ENCODE peak calls at places on chromosome 14, in four cellular contexts. H is neural progenitor cell, J is cardiac muscle cell, U is ovary. K is an unnamed sample.

GRCh38 chr14:69405762-69406161 is 7.3 kb downstream of the SLC39A9 start:
- DNase-seq in H (no peak), J (no peak), U (no peak), K (no peak)

GRCh38 chr14:101495827-101496778 is 65.2 kb upstream of the DIO3 start:
- DNase-seq in H (no peak), J (peak; percentile 6), U (peak; percentile 23), K (no peak)

GRCh38 chr14:70811578-70811977 is 2.3 kb upstream of the MAP3K9 start:
- DNase-seq in H (no peak), J (no peak), U (no peak), K (no peak)

GRCh38 chr14:38548091-38548490 is 292.2 kb upstream of the CLEC14A start:
- DNase-seq in H (no peak), J (no peak), U (no peak), K (no peak)

GRCh38 chr14:106228541-106229158 is 702.3 kb downstream of the TMEM121 start:
- DNase-seq in H (no peak), J (no peak), U (no peak), K (no peak)

GRCh38 chr14:86915416-86915815 is 1077.6 kb downstream of the GALC start:
- DNase-seq in H (no peak), J (no peak), U (no peak), K (no peak)

GRCh38 chr14:93271111-93271510 is 61.7 kb downstream of the BTBD7 start:
- DNase-seq in H (no peak), J (no peak), U (no peak), K (no peak)

GRCh38 chr14:95204705-95205104 is 47.4 kb upstream of the DICER1 start:
- DNase-seq in H (no peak), J (no peak), U (no peak), K (no peak)

GRCh38 chr14:35159742-35160409 is 37.5 kb downstream of the PRORP start:
- DNase-seq in H (no peak), J (no peak), U (no peak), K (no peak)

GRCh38 chr14:35158951-35159653 is 36.8 kb downstream of the PRORP start:
- DNase-seq in H (peak; percentile 75), J (no peak), U (no peak), K (no peak)

GRCh38 chr14:35155962-35156361 is 33.6 kb downstream of the PRORP start:
- DNase-seq in H (no peak), J (no peak), U (no peak), K (no peak)

GRCh38 chr14:35161231-35161630 is 38.9 kb downstream of the PRORP start:
- DNase-seq in H (no peak), J (no peak), U (no peak), K (no peak)

DNA sequence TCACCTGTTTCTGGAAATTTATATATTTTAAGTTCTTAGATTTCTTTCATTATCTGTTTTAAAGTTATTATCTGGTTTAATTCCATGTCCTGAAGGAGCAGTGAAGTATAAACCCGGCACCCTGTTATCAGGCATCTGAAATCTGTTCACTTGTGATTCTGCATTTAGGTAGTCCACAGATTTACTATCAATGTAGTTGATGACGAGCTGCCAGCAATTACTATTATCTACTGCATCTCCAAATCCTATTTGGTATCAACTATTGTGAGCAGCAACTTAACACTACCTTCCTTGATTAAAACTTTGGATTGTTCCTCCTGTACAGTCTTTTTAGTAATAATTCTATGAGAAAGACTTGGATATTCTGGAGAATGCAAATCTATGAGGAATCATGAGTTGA is 36.1 kb downstream of the PRORP start:
- DNase-seq in H (no peak), J (no peak), U (no peak), K (no peak)
- H3K4me1 ChIP-seq in H (peaks cover 14% of the 10 kb centered on the region), J (no peaks in the 10 kb centered on the region), U (no peaks in the 10 kb centered on the region), K (peaks cover 7% of the 10 kb centered on the region)

GRCh38 chr14:103628684-103629502 is at the start of gene KLC1:
- DNase-seq in H (peak; percentile 89), J (peak; percentile 85), U (peak; percentile 87), K (peak; percentile 82)
- TF ChIP-seq CTCF in H (peak; percentile 11), J (no peak), U (peak; percentile 32), K (no peak)

GRCh38 chr14:91221270-91221669 is 23.2 kb downstream of the GPR68 start:
- DNase-seq in H (no peak), J (no peak), U (no peak), K (no peak)
- H3K4me1 ChIP-seq in H (no peaks in the 10 kb centered on the region), J (no peaks in the 10 kb centered on the region), U (no peaks in the 10 kb centered on the region), K (peaks cover 26% of the 10 kb centered on the region)

GRCh38 chr14:22387776-22388241 is 201.2 kb downstream of the DAD1 start:
- DNase-seq in H (no peak), J (no peak), U (no peak), K (no peak)
- TF ChIP-seq CTCF in H (no peak), J (no peak), U (peak; percentile 10), K (no peak)

GRCh38 chr14:52061380-52061779 is 7.5 kb downstream of the NID2 start:
- DNase-seq in H (no peak), J (peak; percentile 73), U (no peak), K (no peak)

GRCh38 chr14:52060080-52060479 is 8.8 kb downstream of the NID2 start:
- DNase-seq in H (no peak), J (no peak), U (no peak), K (peak; percentile 53)

GRCh38 chr14:52061890-52062289 is 7.0 kb downstream of the NID2 start:
- DNase-seq in H (no peak), J (no peak), U (no peak), K (no peak)

GRCh38 chr14:52064174-52064573 is 4.7 kb downstream of the NID2 start:
- DNase-seq in H (no peak), J (no peak), U (no peak), K (no peak)

DNA sequence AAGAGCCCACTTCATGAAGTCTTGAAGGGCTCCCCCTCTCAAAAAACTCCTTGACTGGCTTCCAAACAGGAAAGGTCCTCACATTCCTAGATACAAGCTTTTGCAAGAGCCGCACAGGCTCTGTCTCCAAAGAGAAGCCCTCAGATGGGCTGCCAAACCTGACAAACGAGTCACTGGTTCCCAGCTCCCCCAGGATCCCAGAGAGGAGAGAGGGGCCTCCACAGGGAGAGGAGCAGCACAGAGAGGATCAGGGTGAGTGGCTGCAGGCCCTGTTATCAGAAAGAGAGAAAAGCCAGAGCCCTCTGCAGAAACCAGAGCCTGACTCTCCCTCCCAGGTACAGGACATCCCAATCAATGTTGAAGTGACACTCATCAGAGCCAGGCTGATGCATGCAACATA is 5.8 kb downstream of the NID2 start:
- DNase-seq in H (no peak), J (peak; percentile 84), U (peak; percentile 47), K (peak; percentile 61)
- H3K4me1 ChIP-seq in H (peaks cover 14% of the 10 kb centered on the region), J (peaks cover 63% of the 10 kb centered on the region), U (peaks cover 25% of the 10 kb centered on the region), K (peaks cover 54% of the 10 kb centered on the region)

GRCh38 chr14:73949752-73950734 is at the start of the genes COQ6 and FAM161B:
- DNase-seq in H (peak; percentile 97), J (peak; percentile 98), U (peak; percentile 92), K (peak; percentile 96)
- TF ChIP-seq CTCF in H (peak; percentile 30), J (no peak), U (peak; percentile 57), K (peak; percentile 10)

GRCh38 chr14:24436355-24437019 is 6.1 kb downstream of the SDR39U1 start:
- DNase-seq in H (peak; percentile 66), J (peak; percentile 62), U (peak; percentile 39), K (peak; percentile 40)
- H3K4me1 ChIP-seq in H (peaks cover 5% of the 10 kb centered on the region), J (peaks cover under 1% of the 10 kb centered on the region), U (peaks cover 2% of the 10 kb centered on the region), K (peaks cover 9% of the 10 kb centered on the region)

GRCh38 chr14:97010491-97011160 is 213.4 kb downstream of the VRK1 start:
- DNase-seq in H (no peak), J (no peak), U (no peak), K (no peak)
- TF ChIP-seq CTCF in H (peak; percentile 48), J (no peak), U (no peak), K (no peak)

GRCh38 chr14:50828738-50829471 is 2.1 kb downstream of the NIN start:
- DNase-seq in H (peak; percentile 13), J (no peak), U (no peak), K (no peak)
- H3K4me1 ChIP-seq in H (peaks cover 38% of the 10 kb centered on the region), J (no peaks in the 10 kb centered on the region), U (peaks cover 4% of the 10 kb centered on the region), K (no peaks in the 10 kb centered on the region)

DNA sequence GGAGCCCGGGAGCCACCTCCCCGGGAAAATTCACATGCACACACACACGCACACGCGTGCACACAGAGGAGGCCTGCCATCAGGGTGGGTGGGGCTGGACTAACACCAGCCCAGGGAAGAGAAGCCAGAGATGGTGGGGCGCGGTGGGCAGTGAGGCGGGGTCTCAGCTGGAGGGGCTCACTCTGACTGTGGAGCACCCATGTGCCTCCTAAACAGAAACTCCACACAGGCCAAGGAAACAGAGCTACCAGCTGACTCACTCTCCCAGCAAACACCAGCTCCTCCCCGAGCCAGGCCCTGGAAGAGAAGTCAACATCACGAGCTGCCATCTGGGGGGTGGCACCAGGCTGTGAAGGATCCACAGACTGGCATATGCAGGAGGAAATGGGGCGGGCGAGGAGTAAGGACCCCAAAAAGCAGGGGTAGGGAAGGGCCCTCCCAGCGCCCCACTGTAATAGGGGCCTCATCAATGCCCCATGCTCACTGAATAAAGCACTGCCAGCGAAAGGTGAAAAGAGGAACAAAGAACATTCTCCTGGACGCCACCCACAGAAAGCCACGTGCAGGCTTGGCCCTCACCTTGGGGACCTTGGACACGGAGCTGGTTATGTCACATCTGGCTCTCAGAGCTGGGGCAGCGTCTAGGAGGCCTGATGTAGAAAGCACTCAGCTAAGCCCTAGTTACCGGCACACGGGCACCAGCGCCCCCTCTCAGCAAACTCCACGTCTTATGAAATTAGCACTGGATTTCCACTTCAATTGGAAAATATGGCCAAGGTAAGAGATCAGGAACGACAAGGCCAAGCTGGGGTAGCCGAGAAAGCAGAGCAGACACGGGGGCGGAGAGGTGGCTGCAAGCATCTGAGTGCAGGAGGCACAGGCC is 8.4 kb upstream of the INF2 start:
- DNase-seq in H (peak; percentile 52), J (peak; percentile 55), U (no peak), K (no peak)
- TF ChIP-seq CTCF in H (peak; percentile 44), J (peak; percentile 30), U (no peak), K (no peak)

K was measured in thyroid gland.